ENCODE peak calls at places on chromosome 21, in seven cellular contexts. Q is heart left ventricle, V is Peyer's patch, J is ovary, W is tibial nerve, S is GM12892, T is K562. F is an unnamed sample.
A peak's percentile ranks its signal among the peaks of the same experiment; 100 is the strongest.

GRCh38 chr21:39657091-39657689 is 44.5 kb downstream of the B3GALT5 start:
- DNase-seq in J (no peak), S (no peak), T (no peak), Q (no peak), V (no peak), W (no peak), F (no peak)

GRCh38 chr21:25176637-25177412 is 430.5 kb downstream of the MRPL39 start:
- DNase-seq in J (no peak), T (no peak), Q (no peak), V (no peak), S (no peak), W (no peak), F (no peak)

GRCh38 chr21:16116798-16117197 is 387.0 kb downstream of the USP25 start:
- DNase-seq in Q (no peak), W (no peak), S (no peak), V (no peak), T (no peak), J (no peak), F (no peak)

GRCh38 chr21:36854391-36854790 is 112.1 kb downstream of the HLCS start:
- DNase-seq in T (peak; percentile 72), J (no peak), Q (peak; percentile 40), W (no peak), V (no peak), S (no peak), F (peak; percentile 59)

GRCh38 chr21:43645414-43645891 is 13.8 kb downstream of the HSF2BP start:
- DNase-seq in T (peak; percentile 62), S (no peak), W (no peak), Q (peak; percentile 60), V (peak; percentile 44), J (peak; percentile 50), F (no peak)

GRCh38 chr21:17081193-17081592 is 431.6 kb upstream of the CXADR start:
- DNase-seq in T (no peak), S (no peak), Q (no peak), V (no peak), W (no peak), J (no peak), F (no peak)

GRCh38 chr21:38623552-38623951 is 125.3 kb upstream of the ERG start:
- DNase-seq in V (no peak), S (no peak), W (no peak), T (no peak), J (no peak), Q (no peak), F (no peak)

GRCh38 chr21:15063821-15064575 is 802 bp downstream of the NRIP1 start:
- DNase-seq in Q (peak; percentile 73), W (peak; percentile 22), V (peak; percentile 33), S (no peak), T (peak; percentile 52), J (no peak), F (peak; percentile 55)

GRCh38 chr21:40120944-40121575 is 253.8 kb downstream of the PCP4 start:
- DNase-seq in J (no peak), W (no peak), S (no peak), Q (no peak), V (no peak), T (peak; percentile 20), F (no peak)

GRCh38 chr21:34878501-34878900 is 170.6 kb downstream of the RUNX1 start:
- DNase-seq in V (no peak), W (no peak), T (no peak), S (no peak), Q (no peak), J (no peak), F (no peak)

GRCh38 chr21:15669247-15669646 is 60.5 kb upstream of the USP25 start:
- DNase-seq in Q (no peak), T (no peak), J (no peak), V (no peak), W (no peak), S (no peak), F (no peak)

GRCh38 chr21:15841856-15842564 is 112.2 kb downstream of the USP25 start:
- DNase-seq in T (no peak), Q (no peak), J (no peak), W (no peak), V (no peak), S (no peak), F (no peak)

GRCh38 chr21:24290151-24290833 is 1317.0 kb downstream of the MRPL39 start:
- DNase-seq in T (no peak), V (no peak), W (no peak), J (no peak), Q (no peak), S (no peak), F (no peak)

GRCh38 chr21:34792504-34793089 is 123.8 kb downstream of the CLIC6 start:
- DNase-seq in T (no peak), J (no peak), W (no peak), S (no peak), Q (no peak), V (no peak), F (no peak)

GRCh38 chr21:36839123-36839522 is 127.3 kb downstream of the HLCS start:
- DNase-seq in Q (no peak), J (no peak), S (no peak), V (no peak), T (no peak), W (no peak), F (no peak)

GRCh38 chr21:22200378-22201092 is 1202.3 kb downstream of the NCAM2 start:
- DNase-seq in W (no peak), Q (no peak), V (no peak), T (peak; percentile 28), S (no peak), J (no peak), F (no peak)

GRCh38 chr21:36132691-36133090 is 2.2 kb upstream of the CBR3 start:
- DNase-seq in S (no peak), V (no peak), W (no peak), J (no peak), Q (no peak), T (no peak), F (no peak)

GRCh38 chr21:44920694-44921604 is at the start of gene ITGB2:
- DNase-seq in Q (peak; percentile 64), W (no peak), S (no peak), V (peak; percentile 84), J (no peak), T (no peak), F (no peak)
- TF ChIP-seq POLR2A in Q (no peak), W (no peak), S (no peak), V (no peak), J (no peak), T (no peak), F (no peak)

GRCh38 chr21:21199342-21200102 is 201.3 kb downstream of the NCAM2 start:
- DNase-seq in V (no peak), Q (no peak), T (no peak), W (no peak), J (no peak), S (no peak), F (no peak)
- TF ChIP-seq POLR2A in V (no peak), Q (no peak), T (peak; percentile 8), W (no peak), J (no peak), S (no peak), F (no peak)

DNA sequence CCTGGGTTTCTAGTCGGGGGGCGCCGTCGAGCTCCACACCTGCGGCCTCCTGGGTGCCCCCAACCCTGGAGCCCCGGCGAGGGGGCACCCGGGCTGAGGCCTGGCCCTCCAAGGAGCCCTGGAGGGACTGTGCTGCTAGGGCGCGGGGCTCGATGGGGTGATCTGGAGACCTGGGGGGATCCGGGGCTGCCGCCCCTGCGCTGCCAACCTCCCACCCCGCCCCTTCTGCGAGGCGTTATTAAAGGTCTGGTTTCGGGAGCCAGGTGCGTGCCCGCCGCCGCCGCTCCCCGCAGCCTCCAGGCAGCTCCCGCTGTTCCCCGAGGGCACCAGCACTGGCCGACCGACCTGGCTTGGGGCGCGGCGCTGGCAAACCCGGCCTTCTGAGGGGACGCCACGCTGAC is 746 bp upstream of the POFUT2 start:
- DNase-seq in W (no peak), V (peak; percentile 18), T (no peak), J (no peak), S (no peak), Q (no peak), F (no peak)
- TF ChIP-seq POLR2A in W (no peak), V (no peak), T (no peak), J (no peak), S (no peak), Q (no peak), F (no peak)

GRCh38 chr21:33386222-33386784 is 16.9 kb upstream of the IFNGR2 start:
- DNase-seq in T (peak; percentile 82), S (no peak), Q (no peak), V (no peak), J (no peak), W (no peak), F (peak; percentile 79)

GRCh38 chr21:33388188-33388587 is 15.0 kb upstream of the IFNGR2 start:
- DNase-seq in S (no peak), V (no peak), J (no peak), T (no peak), Q (no peak), W (no peak), F (no peak)

GRCh38 chr21:33384851-33385331 is 18.3 kb upstream of the IFNGR2 start:
- DNase-seq in V (no peak), S (no peak), W (no peak), Q (no peak), T (no peak), J (no peak), F (no peak)

GRCh38 chr21:33380483-33380998 is 22.7 kb upstream of the IFNGR2 start:
- DNase-seq in J (peak; percentile 83), Q (peak; percentile 97), W (peak; percentile 82), S (peak; percentile 40), T (peak; percentile 60), V (peak; percentile 93), F (peak; percentile 33)

GRCh38 chr21:33383056-33383888 is 19.9 kb upstream of the IFNGR2 start:
- DNase-seq in W (no peak), J (peak; percentile 70), T (peak; percentile 45), Q (peak; percentile 76), V (peak; percentile 95), S (peak; percentile 45), F (peak; percentile 27)
- TF ChIP-seq POLR2A in W (no peak), J (no peak), T (no peak), Q (no peak), V (peak; percentile 15), S (peak; percentile 92), F (no peak)

DNA sequence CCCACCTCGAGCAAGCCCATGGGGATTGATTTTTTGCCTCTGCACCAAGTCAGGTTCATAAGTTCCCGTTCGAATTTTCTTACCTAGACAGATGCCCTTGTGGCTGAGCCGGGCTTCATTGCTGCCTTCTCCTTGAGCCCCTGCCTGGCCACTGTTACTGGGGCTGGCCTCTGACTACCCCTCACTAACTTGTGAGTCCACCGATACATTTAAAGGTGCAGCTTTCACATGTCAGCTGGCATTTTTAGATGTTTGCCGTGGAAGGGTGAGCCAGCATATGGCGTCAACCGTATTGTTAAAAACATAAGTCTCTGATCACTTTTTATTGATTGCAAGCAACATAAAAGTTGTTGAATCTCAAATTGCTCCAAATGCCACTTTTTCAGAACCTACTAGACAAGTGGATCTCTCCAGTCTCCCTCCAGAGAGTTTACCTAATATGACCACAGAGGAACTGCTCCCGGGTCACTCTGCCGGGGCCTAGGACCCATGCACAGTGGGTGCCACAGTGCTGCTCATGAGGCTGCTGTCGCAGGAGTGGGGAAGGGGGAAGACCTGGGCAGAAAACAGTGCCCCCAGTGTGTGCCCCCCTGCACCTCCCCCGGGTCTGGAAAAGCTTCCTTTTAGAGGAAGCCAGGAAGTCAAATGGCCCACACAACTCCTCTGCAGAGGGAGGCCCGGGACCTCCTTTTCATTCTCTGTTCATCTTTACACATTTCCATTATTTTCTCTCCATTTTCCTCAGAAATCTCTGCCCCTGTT is 18.8 kb downstream of the MX1 start:
- DNase-seq in Q (no peak), S (no peak), W (no peak), J (no peak), V (no peak), T (no peak), F (no peak)
- TF ChIP-seq POLR2A in Q (no peak), S (no peak), W (no peak), J (no peak), V (no peak), T (no peak), F (no peak)